ENCODE peak calls at places on chromosome 10, in four cellular contexts. R is NCI-H2029 treated with DMSO at 0.1 percent for 48 hours, W is amygdala, L is EH. E is an unnamed sample.

GRCh38 chr10:69957516-69958231 is 95.0 kb upstream of the MACROH2A2 start:
- DNase-seq in R (no peak), W (no peak), L (no peak), E (no peak)

GRCh38 chr10:95374597-95375209 is 83.9 kb upstream of the PDLIM1 start:
- DNase-seq in R (peak), W (peak), L (peak), E (peak)

GRCh38 chr10:34288634-34289033 is 526.5 kb downstream of the PARD3 start:
- DNase-seq in R (no peak), W (no peak), L (peak), E (no peak)

GRCh38 chr10:88379575-88379974 is 203.5 kb downstream of the RNLS start:
- DNase-seq in R (no peak), W (no peak), L (peak), E (no peak)

GRCh38 chr10:113487154-113487553 is 65.7 kb upstream of the HABP2 start:
- DNase-seq in R (no peak), W (no peak), L (no peak), E (peak)

GRCh38 chr10:110317866-110318850 is 13.4 kb upstream of the SMNDC1 start:
- DNase-seq in R (no peak), W (no peak), L (no peak), E (no peak)

GRCh38 chr10:22437620-22438588 is 92.6 kb downstream of the SPAG6 start:
- DNase-seq in R (no peak), W (no peak), L (no peak), E (no peak)

GRCh38 chr10:78906734-78907385 is 161.9 kb upstream of the ZMIZ1 start:
- DNase-seq in R (no peak), W (no peak), L (no peak), E (no peak)

GRCh38 chr10:69703766-69704191 is 73.7 kb downstream of the FAM241B start:
- DNase-seq in R (no peak), W (no peak), L (peak), E (no peak)

GRCh38 chr10:117899181-117899683 is 147.5 kb downstream of the RAB11FIP2 start:
- DNase-seq in R (no peak), W (no peak), L (no peak), E (no peak)

GRCh38 chr10:42973411-42973810 is 103.5 kb upstream of the RET start:
- DNase-seq in R (no peak), W (no peak), L (no peak), E (no peak)

GRCh38 chr10:114388275-114388674 is 16.0 kb downstream of the AFAP1L2 start:
- DNase-seq in R (no peak), W (no peak), L (no peak), E (no peak)

GRCh38 chr10:74706966-74707365 is 119.4 kb upstream of the KAT6B start:
- DNase-seq in R (no peak), W (no peak), L (no peak), E (no peak)

GRCh38 chr10:132374612-132375011 is 22.4 kb upstream of the PWWP2B start:
- DNase-seq in R (no peak), W (no peak), L (no peak), E (no peak)

GRCh38 chr10:24318517-24318916 is 109.6 kb downstream of the KIAA1217 start:
- DNase-seq in R (no peak), W (no peak), L (no peak), E (no peak)

GRCh38 chr10:91051834-91052233 is 130.9 kb upstream of the ANKRD1 start:
- DNase-seq in R (no peak), W (peak), L (no peak), E (no peak)

GRCh38 chr10:61463035-61463909 is 10.1 kb upstream of the TMEM26 start:
- DNase-seq in R (no peak), W (no peak), L (peak), E (no peak)

GRCh38 chr10:101560293-101561067 is 27.6 kb downstream of the POLL start:
- DNase-seq in R (no peak), W (no peak), L (no peak), E (no peak)

GRCh38 chr10:21523557-21524008 is 1.9 kb downstream of the SKIDA1 start:
- DNase-seq in R (no peak), W (no peak), L (peak), E (no peak)

GRCh38 chr10:35488228-35488627 is 116.9 kb upstream of the GJD4 start:
- DNase-seq in R (no peak), W (no peak), L (no peak), E (no peak)

GRCh38 chr10:126270116-126270515 is 118.2 kb downstream of the ADAM12 start:
- DNase-seq in R (no peak), W (no peak), L (peak), E (no peak)

GRCh38 chr10:20976891-20977684 is 80.0 kb upstream of the NEBL start:
- DNase-seq in R (no peak), W (no peak), L (no peak), E (no peak)

GRCh38 chr10:108788891-108789290 is 1134.4 kb downstream of the XPNPEP1 start:
- DNase-seq in R (no peak), W (no peak), L (peak), E (no peak)

GRCh38 chr10:23525406-23525805 is 86.5 kb downstream of the OTUD1 start:
- DNase-seq in R (peak), W (peak), L (peak), E (no peak)

GRCh38 chr10:121043124-121043849 is 192.1 kb downstream of the WDR11 start:
- DNase-seq in R (no peak), W (no peak), L (no peak), E (no peak)